ENCODE peak calls at places on chromosomes 5 and 9, in nine cellular contexts. One of them, this sample, is unnamed.

GRCh38 chr5:95878417-95879323 is 56.1 kb upstream of the GLRX start:
- DNase-seq in activated T-helper 1 cell treated with Interleukin-2 at 50 U/mL for 16 hours: no peak
- DNase-seq in D341Med: no peak
- DNase-seq in IMR-90: no peak
- DNase-seq in fibroblast of pulmonary artery: no peak
- DNase-seq in lower lobe of right lung: no peak
- DNase-seq in foreskin fibroblast: no peak
- DNase-seq in MV-4-11: no peak
- DNase-seq in body of pancreas: no peak
- DNase-seq in this sample: no peak

GRCh38 chr5:59592101-59592500 is 301.4 kb downstream of the PDE4D start:
- DNase-seq in activated T-helper 1 cell treated with Interleukin-2 at 50 U/mL for 16 hours: no peak
- DNase-seq in D341Med: no peak
- DNase-seq in IMR-90: peak; percentile 25
- DNase-seq in fibroblast of pulmonary artery: peak; percentile 36
- DNase-seq in lower lobe of right lung: no peak
- DNase-seq in foreskin fibroblast: peak; percentile 70
- DNase-seq in MV-4-11: no peak
- DNase-seq in body of pancreas: no peak
- DNase-seq in this sample: no peak

GRCh38 chr9:126860077-126860756 is at the start of gene ZBTB34:
- DNase-seq in activated T-helper 1 cell treated with Interleukin-2 at 50 U/mL for 16 hours: peak; percentile 69
- DNase-seq in D341Med: peak; percentile 94
- DNase-seq in IMR-90: peak; percentile 24
- DNase-seq in fibroblast of pulmonary artery: peak; percentile 39
- DNase-seq in lower lobe of right lung: peak; percentile 80
- DNase-seq in foreskin fibroblast: no peak
- DNase-seq in MV-4-11: peak; percentile 38
- DNase-seq in body of pancreas: peak; percentile 54
- DNase-seq in this sample: no peak

GRCh38 chr9:84140535-84141101 is 160.0 kb downstream of the RMI1 start:
- DNase-seq in activated T-helper 1 cell treated with Interleukin-2 at 50 U/mL for 16 hours: no peak
- DNase-seq in D341Med: peak; percentile 55
- DNase-seq in IMR-90: peak; percentile 18
- DNase-seq in fibroblast of pulmonary artery: peak; percentile 19
- DNase-seq in lower lobe of right lung: no peak
- DNase-seq in foreskin fibroblast: no peak
- DNase-seq in MV-4-11: no peak
- DNase-seq in body of pancreas: no peak
- DNase-seq in this sample: no peak

GRCh38 chr5:159874308-159874707 is 42.0 kb upstream of the ADRA1B start:
- DNase-seq in activated T-helper 1 cell treated with Interleukin-2 at 50 U/mL for 16 hours: no peak
- DNase-seq in D341Med: no peak
- DNase-seq in IMR-90: peak; percentile 43
- DNase-seq in fibroblast of pulmonary artery: peak; percentile 44
- DNase-seq in lower lobe of right lung: no peak
- DNase-seq in foreskin fibroblast: peak; percentile 71
- DNase-seq in MV-4-11: no peak
- DNase-seq in body of pancreas: no peak
- DNase-seq in this sample: no peak

GRCh38 chr5:154369682-154370081 is 76.1 kb upstream of the SAP30L start:
- DNase-seq in activated T-helper 1 cell treated with Interleukin-2 at 50 U/mL for 16 hours: no peak
- DNase-seq in D341Med: no peak
- DNase-seq in IMR-90: peak; percentile 36
- DNase-seq in fibroblast of pulmonary artery: no peak
- DNase-seq in lower lobe of right lung: no peak
- DNase-seq in foreskin fibroblast: no peak
- DNase-seq in MV-4-11: no peak
- DNase-seq in body of pancreas: no peak
- DNase-seq in this sample: no peak

GRCh38 chr5:172940242-172941066 is 18.8 kb upstream of the RPL26L1 start:
- DNase-seq in activated T-helper 1 cell treated with Interleukin-2 at 50 U/mL for 16 hours: no peak
- DNase-seq in D341Med: no peak
- DNase-seq in IMR-90: no peak
- DNase-seq in fibroblast of pulmonary artery: no peak
- DNase-seq in lower lobe of right lung: peak; percentile 77
- DNase-seq in foreskin fibroblast: no peak
- DNase-seq in MV-4-11: no peak
- DNase-seq in body of pancreas: no peak
- DNase-seq in this sample: no peak

GRCh38 chr5:83485842-83486241 is 14.3 kb downstream of the VCAN start:
- DNase-seq in activated T-helper 1 cell treated with Interleukin-2 at 50 U/mL for 16 hours: no peak
- DNase-seq in D341Med: no peak
- DNase-seq in IMR-90: no peak
- DNase-seq in fibroblast of pulmonary artery: no peak
- DNase-seq in lower lobe of right lung: no peak
- DNase-seq in foreskin fibroblast: no peak
- DNase-seq in MV-4-11: no peak
- DNase-seq in body of pancreas: no peak
- DNase-seq in this sample: no peak

GRCh38 chr5:18105449-18105848 is 471.2 kb downstream of the TAF11L14 start:
- DNase-seq in activated T-helper 1 cell treated with Interleukin-2 at 50 U/mL for 16 hours: no peak
- DNase-seq in D341Med: no peak
- DNase-seq in IMR-90: no peak
- DNase-seq in fibroblast of pulmonary artery: no peak
- DNase-seq in lower lobe of right lung: no peak
- DNase-seq in foreskin fibroblast: no peak
- DNase-seq in MV-4-11: no peak
- DNase-seq in body of pancreas: no peak
- DNase-seq in this sample: no peak

GRCh38 chr5:66498791-66499207 is 97.4 kb upstream of the MAST4 start:
- DNase-seq in activated T-helper 1 cell treated with Interleukin-2 at 50 U/mL for 16 hours: no peak
- DNase-seq in D341Med: no peak
- DNase-seq in IMR-90: no peak
- DNase-seq in fibroblast of pulmonary artery: peak; percentile 60
- DNase-seq in lower lobe of right lung: no peak
- DNase-seq in foreskin fibroblast: no peak
- DNase-seq in MV-4-11: peak; percentile 22
- DNase-seq in body of pancreas: no peak
- DNase-seq in this sample: no peak

GRCh38 chr5:38596997-38597396 is 40.6 kb upstream of the LIFR start:
- DNase-seq in activated T-helper 1 cell treated with Interleukin-2 at 50 U/mL for 16 hours: no peak
- DNase-seq in D341Med: no peak
- DNase-seq in IMR-90: no peak
- DNase-seq in fibroblast of pulmonary artery: no peak
- DNase-seq in lower lobe of right lung: no peak
- DNase-seq in foreskin fibroblast: no peak
- DNase-seq in MV-4-11: no peak
- DNase-seq in body of pancreas: no peak
- DNase-seq in this sample: no peak

GRCh38 chr9:136566899-136567298 is 21.1 kb upstream of the NOTCH1 start:
- DNase-seq in activated T-helper 1 cell treated with Interleukin-2 at 50 U/mL for 16 hours: no peak
- DNase-seq in D341Med: no peak
- DNase-seq in IMR-90: no peak
- DNase-seq in fibroblast of pulmonary artery: no peak
- DNase-seq in lower lobe of right lung: no peak
- DNase-seq in foreskin fibroblast: no peak
- DNase-seq in MV-4-11: no peak
- DNase-seq in body of pancreas: no peak
- DNase-seq in this sample: no peak

GRCh38 chr5:151028717-151029116 is 8.3 kb downstream of the GPX3 start:
- DNase-seq in activated T-helper 1 cell treated with Interleukin-2 at 50 U/mL for 16 hours: no peak
- DNase-seq in D341Med: no peak
- DNase-seq in IMR-90: no peak
- DNase-seq in fibroblast of pulmonary artery: no peak
- DNase-seq in lower lobe of right lung: no peak
- DNase-seq in foreskin fibroblast: no peak
- DNase-seq in MV-4-11: no peak
- DNase-seq in body of pancreas: no peak
- DNase-seq in this sample: no peak

GRCh38 chr5:93995126-93995621 is 253.8 kb upstream of the POU5F2 start:
- DNase-seq in activated T-helper 1 cell treated with Interleukin-2 at 50 U/mL for 16 hours: no peak
- DNase-seq in D341Med: no peak
- DNase-seq in IMR-90: no peak
- DNase-seq in fibroblast of pulmonary artery: no peak
- DNase-seq in lower lobe of right lung: no peak
- DNase-seq in foreskin fibroblast: peak; percentile 29
- DNase-seq in MV-4-11: no peak
- DNase-seq in body of pancreas: no peak
- DNase-seq in this sample: no peak

GRCh38 chr5:3899093-3899492 is 303.5 kb downstream of the IRX1 start:
- DNase-seq in activated T-helper 1 cell treated with Interleukin-2 at 50 U/mL for 16 hours: no peak
- DNase-seq in D341Med: no peak
- DNase-seq in IMR-90: no peak
- DNase-seq in fibroblast of pulmonary artery: no peak
- DNase-seq in lower lobe of right lung: no peak
- DNase-seq in foreskin fibroblast: no peak
- DNase-seq in MV-4-11: no peak
- DNase-seq in body of pancreas: no peak
- DNase-seq in this sample: no peak

GRCh38 chr9:136174779-136175744 is 29.9 kb downstream of the LHX3 start:
- DNase-seq in activated T-helper 1 cell treated with Interleukin-2 at 50 U/mL for 16 hours: no peak
- DNase-seq in D341Med: no peak
- DNase-seq in IMR-90: no peak
- DNase-seq in fibroblast of pulmonary artery: no peak
- DNase-seq in lower lobe of right lung: no peak
- DNase-seq in foreskin fibroblast: no peak
- DNase-seq in MV-4-11: no peak
- DNase-seq in body of pancreas: no peak
- DNase-seq in this sample: no peak

GRCh38 chr9:114210691-114211276 is 55.4 kb downstream of the COL27A1 start:
- DNase-seq in activated T-helper 1 cell treated with Interleukin-2 at 50 U/mL for 16 hours: no peak
- DNase-seq in D341Med: no peak
- DNase-seq in IMR-90: no peak
- DNase-seq in fibroblast of pulmonary artery: no peak
- DNase-seq in lower lobe of right lung: peak; percentile 42
- DNase-seq in foreskin fibroblast: no peak
- DNase-seq in MV-4-11: no peak
- DNase-seq in body of pancreas: no peak
- DNase-seq in this sample: no peak

GRCh38 chr5:68187268-68188055 is 28.1 kb upstream of the PIK3R1 start:
- DNase-seq in activated T-helper 1 cell treated with Interleukin-2 at 50 U/mL for 16 hours: no peak
- DNase-seq in D341Med: no peak
- DNase-seq in IMR-90: peak; percentile 22
- DNase-seq in fibroblast of pulmonary artery: peak; percentile 37
- DNase-seq in lower lobe of right lung: no peak
- DNase-seq in foreskin fibroblast: no peak
- DNase-seq in MV-4-11: no peak
- DNase-seq in body of pancreas: no peak
- DNase-seq in this sample: no peak

GRCh38 chr9:34686231-34686630 is 4.8 kb downstream of the CCL19 start:
- DNase-seq in activated T-helper 1 cell treated with Interleukin-2 at 50 U/mL for 16 hours: no peak
- DNase-seq in D341Med: no peak
- DNase-seq in IMR-90: no peak
- DNase-seq in fibroblast of pulmonary artery: no peak
- DNase-seq in lower lobe of right lung: no peak
- DNase-seq in foreskin fibroblast: no peak
- DNase-seq in MV-4-11: no peak
- DNase-seq in body of pancreas: peak; percentile 22
- DNase-seq in this sample: no peak

GRCh38 chr5:44860267-44860666 is 51.5 kb downstream of the MRPS30 start:
- DNase-seq in activated T-helper 1 cell treated with Interleukin-2 at 50 U/mL for 16 hours: no peak
- DNase-seq in D341Med: no peak
- DNase-seq in IMR-90: no peak
- DNase-seq in fibroblast of pulmonary artery: no peak
- DNase-seq in lower lobe of right lung: no peak
- DNase-seq in foreskin fibroblast: no peak
- DNase-seq in MV-4-11: no peak
- DNase-seq in body of pancreas: no peak
- DNase-seq in this sample: no peak

GRCh38 chr5:87746891-87747366 is 334.2 kb upstream of the CCNH start:
- DNase-seq in activated T-helper 1 cell treated with Interleukin-2 at 50 U/mL for 16 hours: no peak
- DNase-seq in D341Med: no peak
- DNase-seq in IMR-90: no peak
- DNase-seq in fibroblast of pulmonary artery: no peak
- DNase-seq in lower lobe of right lung: no peak
- DNase-seq in foreskin fibroblast: no peak
- DNase-seq in MV-4-11: no peak
- DNase-seq in body of pancreas: no peak
- DNase-seq in this sample: no peak

GRCh38 chr5:138743506-138743905 is 9.7 kb upstream of the CTNNA1 start:
- DNase-seq in activated T-helper 1 cell treated with Interleukin-2 at 50 U/mL for 16 hours: no peak
- DNase-seq in D341Med: no peak
- DNase-seq in IMR-90: no peak
- DNase-seq in fibroblast of pulmonary artery: no peak
- DNase-seq in lower lobe of right lung: no peak
- DNase-seq in foreskin fibroblast: no peak
- DNase-seq in MV-4-11: no peak
- DNase-seq in body of pancreas: no peak
- DNase-seq in this sample: no peak

This sample was measured in NCI-H2081 treated with DMSO at 0.1 percent for 48 hours.